ENCODE peak calls at places on chromosomes 2 and 18, in five cellular contexts. One of them, this sample, is unnamed.

GRCh38 chr2:225041210-225041870 is 928 bp downstream of the DOCK10 start:
- DNase-seq in WTC11: peak
- DNase-seq in EL: peak
- DNase-seq in NCI-H1105: no peak
- DNase-seq in KBM-7: peak
- DNase-seq in this sample: no peak

GRCh38 chr18:74622079-74622478 is 24.4 kb downstream of the ZNF407 start:
- DNase-seq in EL: no peak
- DNase-seq in WTC11: no peak
- DNase-seq in NCI-H1105: no peak
- DNase-seq in KBM-7: no peak
- DNase-seq in this sample: no peak

GRCh38 chr18:64110692-64111480 is 38.0 kb downstream of the LINC00305 start:
- DNase-seq in NCI-H1105: no peak
- DNase-seq in KBM-7: no peak
- DNase-seq in WTC11: no peak
- DNase-seq in EL: peak
- DNase-seq in this sample: no peak

GRCh38 chr2:65031341-65032015 is 24.7 kb upstream of the CEP68 start:
- DNase-seq in NCI-H1105: peak
- DNase-seq in EL: no peak
- DNase-seq in WTC11: peak
- DNase-seq in KBM-7: peak
- DNase-seq in this sample: peak

GRCh38 chr2:27977623-27978312 is 87.2 kb downstream of the BABAM2 start:
- DNase-seq in KBM-7: no peak
- DNase-seq in WTC11: no peak
- DNase-seq in EL: peak
- DNase-seq in NCI-H1105: no peak
- DNase-seq in this sample: no peak

GRCh38 chr18:30971338-30971956 is 71.1 kb downstream of the DSC3 start:
- DNase-seq in EL: peak
- DNase-seq in WTC11: no peak
- DNase-seq in NCI-H1105: peak
- DNase-seq in KBM-7: peak
- DNase-seq in this sample: no peak

GRCh38 chr18:75341897-75342296 is 85.6 kb downstream of the SMIM21 start:
- DNase-seq in WTC11: no peak
- DNase-seq in NCI-H1105: no peak
- DNase-seq in KBM-7: no peak
- DNase-seq in EL: no peak
- DNase-seq in this sample: no peak

GRCh38 chr2:118490323-118490722 is 357.1 kb downstream of the EN1 start:
- DNase-seq in NCI-H1105: no peak
- DNase-seq in WTC11: no peak
- DNase-seq in KBM-7: no peak
- DNase-seq in EL: no peak
- DNase-seq in this sample: no peak

GRCh38 chr2:59449264-59449663 is 1104.2 kb downstream of the BCL11A start:
- DNase-seq in KBM-7: no peak
- DNase-seq in NCI-H1105: no peak
- DNase-seq in WTC11: no peak
- DNase-seq in EL: no peak
- DNase-seq in this sample: no peak

GRCh38 chr2:86672027-86672545 is 48.0 kb upstream of the RMND5A start:
- DNase-seq in NCI-H1105: no peak
- DNase-seq in WTC11: no peak
- DNase-seq in KBM-7: no peak
- DNase-seq in EL: no peak
- DNase-seq in this sample: no peak

GRCh38 chr2:30487603-30488002 is 40.6 kb downstream of the LCLAT1 start:
- DNase-seq in NCI-H1105: no peak
- DNase-seq in EL: no peak
- DNase-seq in WTC11: no peak
- DNase-seq in KBM-7: no peak
- DNase-seq in this sample: no peak

GRCh38 chr2:25606892-25607291 is 66.5 kb downstream of the DTNB start:
- DNase-seq in WTC11: no peak
- DNase-seq in KBM-7: peak
- DNase-seq in EL: peak
- DNase-seq in NCI-H1105: peak
- DNase-seq in this sample: peak

GRCh38 chr2:14422426-14422825 is 210.1 kb upstream of the LRATD1 start:
- DNase-seq in WTC11: no peak
- DNase-seq in KBM-7: no peak
- DNase-seq in EL: peak
- DNase-seq in NCI-H1105: no peak
- DNase-seq in this sample: no peak

GRCh38 chr2:35846-36245 is 10.5 kb downstream of the FAM110C start:
- DNase-seq in WTC11: no peak
- DNase-seq in KBM-7: no peak
- DNase-seq in NCI-H1105: no peak
- DNase-seq in EL: no peak
- DNase-seq in this sample: no peak

GRCh38 chr2:130846686-130847375 is 10.1 kb downstream of the ARHGEF4 start:
- DNase-seq in WTC11: no peak
- DNase-seq in EL: peak
- DNase-seq in KBM-7: no peak
- DNase-seq in NCI-H1105: no peak
- DNase-seq in this sample: no peak

GRCh38 chr18:79204889-79205807 is 136.0 kb downstream of the ATP9B start:
- DNase-seq in WTC11: no peak
- DNase-seq in KBM-7: no peak
- DNase-seq in EL: no peak
- DNase-seq in NCI-H1105: no peak
- DNase-seq in this sample: no peak

GRCh38 chr2:139122711-139123158 is 342.5 kb upstream of the NXPH2 start:
- DNase-seq in WTC11: no peak
- DNase-seq in EL: no peak
- DNase-seq in KBM-7: no peak
- DNase-seq in NCI-H1105: no peak
- DNase-seq in this sample: peak

GRCh38 chr2:230842473-230842872 is 22.3 kb upstream of the ITM2C start:
- DNase-seq in KBM-7: no peak
- DNase-seq in WTC11: no peak
- DNase-seq in NCI-H1105: no peak
- DNase-seq in EL: no peak
- DNase-seq in this sample: no peak

GRCh38 chr18:830315-830901 is 18.4 kb upstream of the YES1 start:
- DNase-seq in KBM-7: peak
- DNase-seq in NCI-H1105: no peak
- DNase-seq in WTC11: no peak
- DNase-seq in EL: peak
- DNase-seq in this sample: no peak

GRCh38 chr18:58186258-58186948 is 142.4 kb downstream of the NEDD4L start:
- DNase-seq in NCI-H1105: no peak
- DNase-seq in EL: peak
- DNase-seq in WTC11: no peak
- DNase-seq in KBM-7: no peak
- DNase-seq in this sample: no peak

GRCh38 chr2:105575626-105576025 is 169.1 kb upstream of the NCK2 start:
- DNase-seq in NCI-H1105: no peak
- DNase-seq in EL: no peak
- DNase-seq in KBM-7: no peak
- DNase-seq in WTC11: no peak
- DNase-seq in this sample: no peak

GRCh38 chr2:11678306-11678960 is 8.4 kb upstream of the NTSR2 start:
- DNase-seq in WTC11: no peak
- DNase-seq in KBM-7: no peak
- DNase-seq in NCI-H1105: no peak
- DNase-seq in EL: no peak
- DNase-seq in this sample: no peak

GRCh38 chr2:174836345-174836999 is 72.2 kb upstream of the CHRNA1 start:
- DNase-seq in WTC11: no peak
- DNase-seq in NCI-H1105: no peak
- DNase-seq in EL: peak
- DNase-seq in KBM-7: no peak
- DNase-seq in this sample: no peak

GRCh38 chr2:240819404-240820013 is 510 bp downstream of the KIF1A start:
- DNase-seq in EL: no peak
- DNase-seq in NCI-H1105: peak
- DNase-seq in KBM-7: no peak
- DNase-seq in WTC11: peak
- DNase-seq in this sample: no peak

GRCh38 chr2:170819941-170820646 is 3.4 kb downstream of the GAD1 start:
- DNase-seq in NCI-H1105: no peak
- DNase-seq in KBM-7: no peak
- DNase-seq in WTC11: peak
- DNase-seq in EL: no peak
- DNase-seq in this sample: no peak

GRCh38 chr2:190679813-190680591 is 31.1 kb downstream of the NAB1 start:
- DNase-seq in WTC11: peak
- DNase-seq in NCI-H1105: peak
- DNase-seq in EL: peak
- DNase-seq in KBM-7: peak
- DNase-seq in this sample: peak

GRCh38 chr2:13682878-13683277 is 949.6 kb upstream of the LRATD1 start:
- DNase-seq in EL: peak
- DNase-seq in KBM-7: no peak
- DNase-seq in NCI-H1105: no peak
- DNase-seq in WTC11: no peak
- DNase-seq in this sample: peak

GRCh38 chr2:70561893-70562292 is 8.3 kb upstream of the TGFA start:
- DNase-seq in WTC11: no peak
- DNase-seq in KBM-7: no peak
- DNase-seq in EL: peak
- DNase-seq in NCI-H1105: no peak
- DNase-seq in this sample: no peak

GRCh38 chr2:132270981-132271546 is 109.3 kb upstream of the ANKRD30BL start:
- DNase-seq in KBM-7: no peak
- DNase-seq in NCI-H1105: no peak
- DNase-seq in EL: peak
- DNase-seq in WTC11: no peak
- DNase-seq in this sample: no peak

GRCh38 chr2:226977775-226978190 is 141.9 kb downstream of the RHBDD1 start:
- DNase-seq in KBM-7: no peak
- DNase-seq in EL: peak
- DNase-seq in NCI-H1105: peak
- DNase-seq in WTC11: no peak
- DNase-seq in this sample: no peak

GRCh38 chr2:127410871-127411396 is 7.3 kb upstream of the PROC start:
- DNase-seq in EL: peak
- DNase-seq in WTC11: no peak
- DNase-seq in NCI-H1105: no peak
- DNase-seq in KBM-7: no peak
- DNase-seq in this sample: no peak

GRCh38 chr18:13378150-13378549 is 159.6 kb downstream of the LDLRAD4 start:
- DNase-seq in NCI-H1105: no peak
- DNase-seq in EL: no peak
- DNase-seq in KBM-7: no peak
- DNase-seq in WTC11: no peak
- DNase-seq in this sample: no peak

GRCh38 chr2:175807031-175807873 is 194.8 kb downstream of the LNPK start:
- DNase-seq in EL: peak
- DNase-seq in NCI-H1105: no peak
- DNase-seq in WTC11: no peak
- DNase-seq in KBM-7: no peak
- DNase-seq in this sample: no peak

GRCh38 chr18:36315736-36316135 is 18.2 kb downstream of the FHOD3 start:
- DNase-seq in KBM-7: no peak
- DNase-seq in WTC11: no peak
- DNase-seq in NCI-H1105: no peak
- DNase-seq in EL: peak
- DNase-seq in this sample: no peak